ENCODE peak calls at places on chromosomes 13 and 19, in nine cellular contexts. T, S, R, V, Y, W, I, Z and J are unnamed samples. For H3K4me1, the result is how much of the 10 kb centered on the place peaks cover.

GRCh38 chr19:11849264-11849615 is 714 bp downstream of the ZNF439 start:
- DNase-seq in W (no peak), Z (no peak), S (no peak), Y (no peak), R (no peak), T (no peak), I (no peak), V (no peak), J (no peak)

GRCh38 chr13:27795718-27796019 is 3.4 kb downstream of the GSX1 start:
- DNase-seq in W (no peak), I (no peak), T (no peak), Y (no peak), Z (no peak), V (no peak), S (no peak), R (no peak), J (no peak)

GRCh38 chr13:113771709-113772331 is 12.8 kb downstream of the TMEM255B start:
- DNase-seq in Z (peak), W (no peak), R (no peak), Y (no peak), I (no peak), V (no peak), S (peak), T (no peak), J (no peak)

GRCh38 chr19:33580645-33581037 is 41.1 kb upstream of the CHST8 start:
- DNase-seq in Y (no peak), Z (no peak), I (no peak), R (no peak), W (no peak), S (no peak), T (no peak), V (no peak), J (no peak)

GRCh38 chr13:37058801-37059135 is 720 bp downstream of the SUPT20H start:
- DNase-seq in V (peak), S (no peak), R (no peak), Z (no peak), I (no peak), T (no peak), W (peak), Y (no peak), J (no peak)

GRCh38 chr13:51534075-51534817 is 50.0 kb upstream of the WDFY2 start:
- DNase-seq in V (no peak), R (no peak), S (peak), I (peak), T (no peak), W (peak), Z (no peak), Y (peak), J (no peak)

GRCh38 chr19:41225238-41226052 is 6.4 kb downstream of the AXL start:
- DNase-seq in Z (peak), Y (peak), T (peak), S (peak), R (peak), V (peak), I (no peak), W (peak), J (no peak)

GRCh38 chr19:55377356-55378131 is 918 bp downstream of the TMEM190 start:
- DNase-seq in S (no peak), R (no peak), Y (no peak), Z (no peak), T (no peak), W (no peak), V (peak), I (no peak), J (peak)

GRCh38 chr19:6023085-6023682 is 45.2 kb upstream of the RANBP3 start:
- DNase-seq in S (no peak), V (peak), W (no peak), Z (peak), Y (no peak), T (no peak), R (no peak), I (no peak), J (no peak)

DNA sequence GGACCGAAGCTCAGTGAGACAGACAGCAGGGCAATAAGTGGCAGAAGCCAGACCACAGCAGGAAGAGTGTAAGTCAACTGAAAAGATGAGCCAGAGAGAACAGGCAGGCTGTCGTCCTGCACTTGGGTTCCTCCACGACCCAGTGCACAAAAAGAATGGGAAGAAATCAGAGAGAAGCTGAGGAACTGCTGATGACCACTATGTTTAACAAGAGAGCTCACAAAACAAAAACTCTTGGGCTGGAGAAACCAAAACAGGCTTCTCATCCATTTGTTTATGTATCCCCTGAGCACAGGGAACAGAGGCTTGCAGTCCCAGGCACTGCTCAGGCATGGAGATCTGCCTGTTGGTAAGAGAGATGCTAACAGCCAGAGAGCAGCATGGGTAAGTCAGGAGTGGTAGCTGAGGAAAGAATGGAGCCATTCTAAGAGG is 14.0 kb downstream of the AKAP8L start:
- DNase-seq in Z (no peak), S (no peak), I (no peak), V (no peak), Y (no peak), W (no peak), R (no peak), T (no peak), J (peak)
- H3K4me1 ChIP-seq in Z (under half), S (under half), I (half or more), V (under half), Y (half or more), W (under half), R (under half), T (under half), J (under half)

DNA sequence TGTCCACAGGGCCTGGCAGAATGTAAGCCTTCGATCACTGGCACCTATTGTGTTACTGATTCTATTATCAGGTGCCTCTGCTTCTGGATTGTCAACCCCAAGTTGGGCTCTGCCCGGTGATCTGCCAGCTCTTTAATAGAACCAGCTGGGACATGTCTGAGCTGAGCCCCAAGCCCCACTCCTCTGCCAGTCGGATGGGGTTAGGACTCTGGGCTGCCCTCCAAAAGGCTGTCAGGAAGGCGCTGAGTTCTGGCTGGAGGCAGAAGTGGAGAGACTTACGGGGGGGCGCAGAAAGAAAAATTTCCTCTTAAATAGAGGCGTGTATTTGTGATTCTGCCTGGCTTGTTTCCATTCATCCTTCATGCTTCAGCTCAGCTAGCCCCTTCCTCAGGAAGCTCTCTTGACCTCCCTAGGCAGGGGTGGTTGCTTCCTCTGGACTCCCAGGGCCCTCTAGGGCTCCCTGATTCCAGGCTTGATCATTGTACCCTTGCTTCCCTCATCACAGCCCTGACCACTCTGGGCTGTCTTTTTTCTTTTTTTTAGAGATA is 976 bp upstream of the KCNK6 start:
- DNase-seq in I (peak), W (no peak), S (no peak), T (no peak), V (no peak), R (no peak), Z (no peak), Y (peak), J (no peak)
- H3K4me1 ChIP-seq in I (half or more), W (under half), S (half or more), T (under half), V (under half), R (under half), Z (under half), Y (half or more), J (under half)

GRCh38 chr13:30457306-30457891 is 8.3 kb downstream of the HMGB1 start:
- DNase-seq in S (no peak), T (no peak), Z (no peak), W (no peak), V (no peak), Y (no peak), I (no peak), R (no peak), J (no peak)
- H3K4me1 ChIP-seq in S (under half), T (under half), Z (under half), W (under half), V (under half), Y (under half), I (under half), R (under half), J (under half)

GRCh38 chr13:97249093-97249787 is 27.1 kb downstream of the MBNL2 start:
- DNase-seq in V (no peak), T (no peak), I (no peak), S (no peak), R (no peak), W (no peak), Z (no peak), Y (no peak), J (no peak)
- H3K4me1 ChIP-seq in V (under half), T (half or more), I (half or more), S (under half), R (under half), W (under half), Z (under half), Y (half or more), J (under half)

GRCh38 chr19:14114439-14114838 is 3.1 kb downstream of the PRKACA start:
- DNase-seq in Z (no peak), W (no peak), Y (no peak), T (no peak), V (no peak), I (no peak), R (no peak), S (no peak), J (no peak)

GRCh38 chr19:14114854-14115253 is 2.7 kb downstream of the PRKACA start:
- DNase-seq in S (peak), T (no peak), Y (peak), Z (no peak), W (peak), V (peak), R (no peak), I (peak), J (peak)

GRCh38 chr19:14116525-14116917 is 1.0 kb downstream of the PRKACA start:
- DNase-seq in T (no peak), Z (no peak), V (no peak), I (no peak), W (no peak), R (no peak), Y (no peak), S (no peak), J (no peak)

GRCh38 chr19:14116918-14117578 is 514 bp downstream of the PRKACA start:
- DNase-seq in I (peak), R (no peak), W (peak), Z (no peak), S (no peak), T (no peak), V (peak), Y (peak), J (peak)

GRCh38 chr19:14115761-14116160 is 1.8 kb downstream of the PRKACA start:
- DNase-seq in T (no peak), V (no peak), I (no peak), W (no peak), Z (no peak), R (no peak), S (no peak), Y (no peak), J (no peak)
- H3K4me1 ChIP-seq in T (under half), V (under half), I (half or more), W (under half), Z (under half), R (under half), S (half or more), Y (half or more), J (under half)

GRCh38 chr13:110521946-110522345 is 39.6 kb downstream of the RAB20 start:
- DNase-seq in S (no peak), R (no peak), I (no peak), T (no peak), Z (no peak), V (no peak), W (no peak), Y (no peak), J (no peak)
- H3K4me1 ChIP-seq in S (under half), R (under half), I (half or more), T (under half), Z (under half), V (under half), W (under half), Y (half or more), J (under half)

GRCh38 chr13:98173431-98173921 is 3.6 kb downstream of the RNF113B start:
- DNase-seq in I (no peak), T (no peak), Y (peak), R (no peak), Z (peak), S (no peak), W (no peak), V (no peak), J (peak)
- H3K4me1 ChIP-seq in I (under half), T (under half), Y (under half), R (under half), Z (under half), S (under half), W (under half), V (under half), J (under half)